ENCODE peak calls at places on chromosome 21, in five cellular contexts. C, X, E, S and Q are unnamed samples.

GRCh38 chr21:44946254-44947041 is 6.6 kb downstream of the SLX9 start:
- DNase-seq in C (no peak), X (no peak), E (no peak), S (no peak), Q (no peak)

GRCh38 chr21:19878133-19878532 is 1120.1 kb upstream of the NCAM2 start:
- DNase-seq in C (no peak), X (no peak), E (no peak), S (no peak), Q (no peak)

GRCh38 chr21:34345892-34346291 is 17.9 kb upstream of the KCNE2 start:
- DNase-seq in C (no peak), X (no peak), E (no peak), S (peak), Q (no peak)

GRCh38 chr21:39696196-39696595 is 48.8 kb upstream of the IGSF5 start:
- DNase-seq in C (no peak), X (no peak), E (no peak), S (no peak), Q (no peak)

GRCh38 chr21:34204481-34205439 is 131.4 kb downstream of the MRPS6 start:
- DNase-seq in C (no peak), X (no peak), E (no peak), S (no peak), Q (no peak)

GRCh38 chr21:41752231-41752681 is 14.6 kb downstream of the RIPK4 start:
- DNase-seq in C (no peak), X (no peak), E (no peak), S (no peak), Q (no peak)

GRCh38 chr21:29144736-29145353 is 14.4 kb downstream of the MAP3K7CL start:
- DNase-seq in C (no peak), X (no peak), E (no peak), S (no peak), Q (no peak)

GRCh38 chr21:32844076-32844475 is 72.5 kb upstream of the PAXBP1 start:
- DNase-seq in C (no peak), X (no peak), E (no peak), S (no peak), Q (no peak)

GRCh38 chr21:28541371-28542112 is 451.1 kb downstream of the LTN1 start:
- DNase-seq in C (no peak), X (no peak), E (no peak), S (no peak), Q (no peak)

GRCh38 chr21:45029298-45029967 is 44.9 kb upstream of the ADARB1 start:
- DNase-seq in C (no peak), X (no peak), E (no peak), S (no peak), Q (no peak)

GRCh38 chr21:42640486-42640885 is 12.9 kb upstream of the PDE9A start:
- DNase-seq in C (no peak), X (no peak), E (peak), S (no peak), Q (no peak)

GRCh38 chr21:34132202-34132601 is 58.8 kb downstream of the MRPS6 start:
- DNase-seq in C (no peak), X (no peak), E (no peak), S (no peak), Q (no peak)

GRCh38 chr21:38027901-38028300 is 111.6 kb upstream of the KCNJ6 start:
- DNase-seq in C (no peak), X (no peak), E (no peak), S (no peak), Q (no peak)

GRCh38 chr21:32477424-32477745 is 64.9 kb downstream of the EVA1C start:
- DNase-seq in C (no peak), X (no peak), E (no peak), S (no peak), Q (no peak)

GRCh38 chr21:42118901-42119300 is 47.8 kb downstream of the UMODL1 start:
- DNase-seq in C (no peak), X (peak), E (no peak), S (no peak), Q (peak)

GRCh38 chr21:36706951-36707762 is 8.2 kb downstream of the SIM2 start:
- DNase-seq in C (no peak), X (no peak), E (no peak), S (no peak), Q (no peak)
- TF ChIP-seq CTCF in C (no peak), X (no peak), E (no peak), S (peak), Q (no peak)

DNA sequence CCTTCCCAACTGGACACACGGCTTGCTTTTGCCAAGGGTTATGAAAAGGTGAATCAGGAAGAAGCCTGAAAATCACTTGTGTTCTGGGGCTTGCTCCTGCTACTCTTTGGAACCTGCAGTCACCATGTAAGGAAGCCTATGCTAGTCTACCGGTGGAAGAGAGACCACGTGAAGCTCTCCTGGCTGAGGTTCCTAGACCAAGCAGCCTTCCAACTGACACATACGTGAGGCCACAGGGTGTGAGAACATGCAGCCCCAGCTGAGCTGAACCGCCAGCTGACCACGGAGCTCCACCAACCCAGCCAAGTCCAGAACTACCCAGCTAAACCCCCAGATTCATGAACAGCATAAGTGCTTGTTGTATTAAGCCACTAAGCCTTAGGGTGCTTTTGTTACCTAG is 72.8 kb upstream of the KRTAP19-8 start:
- DNase-seq in C (no peak), X (no peak), E (no peak), S (no peak), Q (no peak)
- TF ChIP-seq CTCF in C (no peak), X (no peak), E (no peak), S (no peak), Q (no peak)

GRCh38 chr21:46092811-46093667 is 4.9 kb upstream of the COL6A2 start:
- DNase-seq in C (no peak), X (no peak), E (peak), S (no peak), Q (no peak)
- TF ChIP-seq CTCF in C (no peak), X (no peak), E (no peak), S (peak), Q (no peak)

GRCh38 chr21:43864806-43865470 is at the start of gene AGPAT3:
- DNase-seq in C (no peak), X (peak), E (no peak), S (no peak), Q (peak)

GRCh38 chr21:43866659-43867331 is 1.8 kb downstream of the AGPAT3 start:
- DNase-seq in C (no peak), X (no peak), E (peak), S (no peak), Q (peak)

GRCh38 chr21:43866233-43866632 is 1.2 kb downstream of the AGPAT3 start:
- DNase-seq in C (peak), X (peak), E (no peak), S (no peak), Q (peak)

GRCh38 chr21:43865471-43866181 is 603 bp downstream of the AGPAT3 start:
- DNase-seq in C (peak), X (peak), E (peak), S (no peak), Q (peak)

GRCh38 chr21:43864313-43864805 is 664 bp upstream of the AGPAT3 start:
- DNase-seq in C (peak), X (peak), E (peak), S (no peak), Q (peak)
- TF ChIP-seq CTCF in C (no peak), X (no peak), E (no peak), S (no peak), Q (no peak)

DNA sequence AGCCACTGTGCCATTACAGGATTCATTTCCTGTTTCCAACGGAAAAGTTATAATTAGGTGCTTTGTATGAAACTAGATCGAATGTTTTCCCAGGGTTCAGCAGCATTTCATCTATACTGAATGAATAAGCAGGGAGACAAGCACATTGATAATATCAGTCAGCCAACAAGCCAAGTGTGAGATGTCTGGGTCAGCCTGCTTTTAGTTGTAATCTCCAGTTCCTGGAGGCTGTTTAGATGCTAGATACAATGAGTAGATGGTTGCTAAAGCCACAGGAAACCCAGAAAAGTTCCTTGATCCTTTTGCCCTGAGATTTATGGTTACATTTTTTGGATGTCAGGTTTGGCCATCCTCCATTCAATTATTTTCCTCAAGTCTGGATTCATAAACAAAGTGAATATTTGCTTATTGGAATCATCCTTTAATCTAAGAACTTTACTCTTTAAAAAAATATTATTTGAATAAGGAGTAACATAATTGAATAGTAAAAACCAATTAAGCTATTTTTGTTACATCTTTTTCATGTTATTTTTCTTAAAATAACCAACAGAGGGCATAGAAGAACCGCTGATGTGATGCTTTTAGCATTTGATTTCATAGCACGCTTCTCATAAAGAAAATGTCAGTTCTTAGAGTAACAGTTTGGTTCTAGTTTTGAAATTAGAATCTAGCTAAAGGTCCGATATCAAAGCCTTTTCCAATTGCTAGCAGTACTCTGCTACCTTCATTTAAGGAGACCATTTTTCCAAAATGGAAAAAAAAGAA is 76.6 kb downstream of the HSPA13 start:
- DNase-seq in C (no peak), X (no peak), E (no peak), S (no peak), Q (no peak)
- TF ChIP-seq CTCF in C (no peak), X (peak), E (no peak), S (no peak), Q (peak)

GRCh38 chr21:26842976-26843911 is 2.0 kb downstream of the ADAMTS1 start:
- DNase-seq in C (peak), X (no peak), E (peak), S (peak), Q (peak)
- TF ChIP-seq CTCF in C (peak), X (no peak), E (no peak), S (peak), Q (no peak)

GRCh38 chr21:46273341-46273740 is 12.1 kb downstream of the MCM3AP start:
- DNase-seq in C (no peak), X (no peak), E (no peak), S (no peak), Q (no peak)
- TF ChIP-seq CTCF in C (no peak), X (no peak), E (no peak), S (no peak), Q (no peak)